ENCODE peak calls at places on chromosome 3, in six cellular contexts. Z, J, S, V, B and K are unnamed samples.

GRCh38 chr3:177944228-177944661 is 592.0 kb upstream of the KCNMB2 start:
- DNase-seq in Z (peak), J (no peak), S (no peak), V (peak), B (no peak), K (no peak)

GRCh38 chr3:58899953-58900298 is 149.9 kb downstream of the CFAP20DC start:
- DNase-seq in Z (no peak), J (no peak), S (peak), V (no peak), B (no peak), K (peak)

GRCh38 chr3:129913618-129914017 is 20.1 kb upstream of the TMCC1 start:
- DNase-seq in Z (no peak), J (no peak), S (no peak), V (no peak), B (no peak), K (no peak)

GRCh38 chr3:194386066-194386465 is 13.0 kb downstream of the GP5 start:
- DNase-seq in Z (no peak), J (no peak), S (no peak), V (no peak), B (no peak), K (no peak)

GRCh38 chr3:174955513-174956001 is 96.4 kb downstream of the NAALADL2 start:
- DNase-seq in Z (peak), J (peak), S (no peak), V (no peak), B (peak), K (no peak)

GRCh38 chr3:182331356-182331755 is 461.9 kb upstream of the ATP11B start:
- DNase-seq in Z (no peak), J (no peak), S (no peak), V (peak), B (no peak), K (no peak)

GRCh38 chr3:42839616-42840015 is 30.4 kb downstream of the ACKR2 start:
- DNase-seq in Z (peak), J (peak), S (peak), V (peak), B (peak), K (peak)

GRCh38 chr3:141663993-141664392 is 74.1 kb upstream of the RNF7 start:
- DNase-seq in Z (no peak), J (no peak), S (no peak), V (no peak), B (no peak), K (no peak)

GRCh38 chr3:137263982-137264777 is 306.4 kb downstream of the IL20RB start:
- DNase-seq in Z (no peak), J (no peak), S (no peak), V (no peak), B (no peak), K (no peak)

GRCh38 chr3:63707731-63708130 is 55.3 kb downstream of the SNTN start:
- DNase-seq in Z (no peak), J (no peak), S (no peak), V (no peak), B (no peak), K (no peak)

GRCh38 chr3:126526668-126527005 is 2.7 kb downstream of the CHST13 start:
- DNase-seq in Z (no peak), J (no peak), S (no peak), V (no peak), B (no peak), K (no peak)

GRCh38 chr3:56940989-56941388 is 119.5 kb upstream of the SPATA12 start:
- DNase-seq in Z (no peak), J (no peak), S (no peak), V (peak), B (no peak), K (no peak)

GRCh38 chr3:48561045-48561736 is 2.4 kb downstream of the UCN2 start:
- DNase-seq in Z (peak), J (no peak), S (peak), V (peak), B (peak), K (no peak)

GRCh38 chr3:192888121-192888520 is 29.5 kb downstream of the MB21D2 start:
- DNase-seq in Z (no peak), J (no peak), S (no peak), V (no peak), B (no peak), K (no peak)

GRCh38 chr3:197270558-197271317 is 27.7 kb downstream of the DLG1 start:
- DNase-seq in Z (no peak), J (no peak), S (no peak), V (peak), B (peak), K (no peak)

GRCh38 chr3:104673981-104674380 is 692.7 kb upstream of the ALCAM start:
- DNase-seq in Z (no peak), J (no peak), S (no peak), V (no peak), B (no peak), K (no peak)

GRCh38 chr3:89227634-89228033 is 120.2 kb downstream of the EPHA3 start:
- DNase-seq in Z (no peak), J (no peak), S (no peak), V (no peak), B (no peak), K (no peak)

GRCh38 chr3:158713094-158713499 is 19.2 kb downstream of the RARRES1 start:
- DNase-seq in Z (peak), J (no peak), S (peak), V (no peak), B (no peak), K (no peak)

GRCh38 chr3:169354774-169355501 is 308.6 kb downstream of the MECOM start:
- DNase-seq in Z (peak), J (no peak), S (no peak), V (no peak), B (no peak), K (no peak)

GRCh38 chr3:129333891-129334290 is 55.2 kb downstream of the HMCES start:
- DNase-seq in Z (no peak), J (no peak), S (no peak), V (no peak), B (no peak), K (no peak)

GRCh38 chr3:194142156-194142910 is 6.4 kb downstream of the HES1 start:
- DNase-seq in Z (peak), J (no peak), S (peak), V (peak), B (no peak), K (no peak)

GRCh38 chr3:124934577-124934976 is at the start of gene MUC13:
- DNase-seq in Z (no peak), J (no peak), S (no peak), V (no peak), B (peak), K (no peak)

GRCh38 chr3:196992461-196993065 is 23.9 kb upstream of the PIGZ start:
- DNase-seq in Z (no peak), J (no peak), S (no peak), V (no peak), B (no peak), K (no peak)

GRCh38 chr3:186705882-186706780 is 11.0 kb upstream of the KNG1 start:
- DNase-seq in Z (peak), J (no peak), S (no peak), V (peak), B (no peak), K (peak)

GRCh38 chr3:122415104-122415744 is 638 bp downstream of the WDR5B start:
- DNase-seq in Z (peak), J (peak), S (peak), V (peak), B (peak), K (peak)

GRCh38 chr3:33810545-33810944 is 12.1 kb downstream of the PDCD6IP start:
- DNase-seq in Z (no peak), J (no peak), S (no peak), V (no peak), B (peak), K (no peak)

GRCh38 chr3:151290673-151291072 is 12.3 kb upstream of the P2RY14 start:
- DNase-seq in Z (no peak), J (no peak), S (no peak), V (peak), B (no peak), K (no peak)

GRCh38 chr3:144564011-144564410 is 592.4 kb downstream of the DIPK2A start:
- DNase-seq in Z (peak), J (no peak), S (no peak), V (no peak), B (no peak), K (no peak)

GRCh38 chr3:113255100-113255853 is 43.9 kb downstream of the BOC start:
- DNase-seq in Z (no peak), J (no peak), S (peak), V (peak), B (no peak), K (no peak)

GRCh38 chr3:124125320-124125719 is 133.4 kb upstream of the ROPN1 start:
- DNase-seq in Z (no peak), J (no peak), S (no peak), V (no peak), B (no peak), K (no peak)

GRCh38 chr3:12127366-12127765 is 31.3 kb downstream of the TIMP4 start:
- DNase-seq in Z (no peak), J (no peak), S (no peak), V (no peak), B (no peak), K (no peak)

GRCh38 chr3:108767258-108767657 is 10.0 kb upstream of the RETNLB start:
- DNase-seq in Z (no peak), J (no peak), S (no peak), V (no peak), B (no peak), K (no peak)

GRCh38 chr3:192372627-192373026 is 354.7 kb downstream of the FGF12 start:
- DNase-seq in Z (no peak), J (no peak), S (no peak), V (peak), B (no peak), K (no peak)

GRCh38 chr3:120693439-120694172 is 11.6 kb upstream of the HGD start:
- DNase-seq in Z (peak), J (no peak), S (peak), V (peak), B (peak), K (no peak)

GRCh38 chr3:17744693-17745092 is 2.3 kb upstream of the TBC1D5 start:
- DNase-seq in Z (no peak), J (no peak), S (no peak), V (no peak), B (no peak), K (no peak)

GRCh38 chr3:193593666-193594025 is 638 bp downstream of the OPA1 start:
- DNase-seq in Z (peak), J (peak), S (peak), V (peak), B (peak), K (no peak)

GRCh38 chr3:128324911-128325592 is 141.6 kb downstream of the DNAJB8 start:
- DNase-seq in Z (no peak), J (no peak), S (no peak), V (no peak), B (peak), K (no peak)

GRCh38 chr3:188605231-188605630 is 451.3 kb downstream of the LPP start:
- DNase-seq in Z (no peak), J (no peak), S (no peak), V (no peak), B (no peak), K (no peak)
- TF ChIP-seq MYC in Z (no peak), J (no peak), S (no peak), V (no peak), B (no peak), K (no peak)

DNA sequence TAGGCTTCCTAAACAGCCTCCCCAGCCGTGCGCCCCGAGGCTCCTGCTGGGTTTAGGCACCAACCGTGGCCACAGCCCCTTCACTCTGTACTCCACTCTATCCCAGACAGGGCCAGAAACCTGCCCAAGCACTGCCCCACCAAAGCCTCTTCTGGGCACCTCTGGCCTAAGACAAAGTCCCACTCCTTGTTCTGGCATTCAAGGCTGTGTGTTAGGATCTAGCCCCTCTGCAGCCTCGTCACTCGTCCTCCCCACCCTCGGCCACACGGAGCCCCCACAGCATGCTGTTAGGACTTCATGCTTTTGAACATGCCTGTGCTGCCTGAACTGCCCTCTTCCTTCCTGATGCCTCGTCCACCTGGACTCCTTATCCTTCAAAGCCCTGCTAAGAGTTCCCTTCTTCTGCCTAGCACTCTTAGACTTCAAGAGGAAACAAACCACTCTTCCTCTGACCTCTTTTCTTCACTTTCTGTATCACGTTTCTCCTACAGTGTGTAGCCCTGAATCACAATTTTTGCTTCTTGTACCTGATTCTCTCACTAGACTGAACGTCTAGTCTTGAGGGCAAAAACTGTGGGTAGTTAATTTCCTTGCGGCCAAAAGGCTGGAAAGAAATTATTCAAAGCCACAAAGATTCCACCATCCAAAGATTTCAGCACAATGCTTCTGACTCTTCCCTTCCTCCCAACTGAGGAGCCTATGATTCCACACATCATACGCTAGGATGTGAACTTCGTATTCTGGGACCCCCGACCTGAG is 28.6 kb downstream of the WNT7A start:
- DNase-seq in Z (no peak), J (no peak), S (no peak), V (no peak), B (no peak), K (no peak)
- TF ChIP-seq MYC in Z (no peak), J (no peak), S (no peak), V (no peak), B (no peak), K (no peak)

DNA sequence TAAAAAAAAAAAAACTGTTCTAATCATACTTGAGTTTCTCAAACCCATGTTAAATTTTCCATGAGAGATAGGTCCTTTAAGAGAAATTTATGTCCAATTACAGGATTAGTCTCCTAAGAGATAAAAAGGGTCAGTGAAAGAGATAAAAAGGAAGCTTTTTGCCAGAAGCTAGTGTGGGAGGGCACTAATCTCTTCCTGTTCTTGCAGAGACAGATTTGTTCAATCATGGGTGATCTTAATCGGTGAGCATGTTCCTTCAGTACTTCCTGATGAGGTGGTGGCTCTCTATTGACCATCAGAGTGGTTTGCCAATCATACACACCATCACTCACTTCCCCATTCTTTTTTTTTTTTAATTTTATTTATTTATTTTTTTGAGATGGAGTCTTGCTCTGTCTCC is 16.9 kb upstream of the LPP start:
- DNase-seq in Z (no peak), J (no peak), S (no peak), V (peak), B (no peak), K (no peak)
- TF ChIP-seq MYC in Z (no peak), J (no peak), S (no peak), V (no peak), B (no peak), K (no peak)

GRCh38 chr3:156373654-156374053 is 181.3 kb downstream of the SSR3 start:
- DNase-seq in Z (no peak), J (no peak), S (no peak), V (no peak), B (no peak), K (no peak)
- TF ChIP-seq MYC in Z (no peak), J (no peak), S (no peak), V (no peak), B (no peak), K (no peak)

GRCh38 chr3:111326144-111326995 is 215.6 kb upstream of the CD96 start:
- DNase-seq in Z (no peak), J (no peak), S (no peak), V (no peak), B (no peak), K (no peak)
- TF ChIP-seq MYC in Z (no peak), J (no peak), S (no peak), V (no peak), B (no peak), K (no peak)

GRCh38 chr3:115792206-115792955 is 169.1 kb downstream of the GAP43 start:
- DNase-seq in Z (no peak), J (no peak), S (no peak), V (peak), B (peak), K (no peak)

GRCh38 chr3:115789480-115789879 is 166.2 kb downstream of the GAP43 start:
- DNase-seq in Z (no peak), J (no peak), S (no peak), V (no peak), B (no peak), K (no peak)

GRCh38 chr3:115788921-115789470 is 165.7 kb downstream of the GAP43 start:
- DNase-seq in Z (no peak), J (peak), S (no peak), V (no peak), B (peak), K (no peak)

GRCh38 chr3:115787818-115788217 is 164.5 kb downstream of the GAP43 start:
- DNase-seq in Z (no peak), J (no peak), S (no peak), V (no peak), B (no peak), K (no peak)

DNA sequence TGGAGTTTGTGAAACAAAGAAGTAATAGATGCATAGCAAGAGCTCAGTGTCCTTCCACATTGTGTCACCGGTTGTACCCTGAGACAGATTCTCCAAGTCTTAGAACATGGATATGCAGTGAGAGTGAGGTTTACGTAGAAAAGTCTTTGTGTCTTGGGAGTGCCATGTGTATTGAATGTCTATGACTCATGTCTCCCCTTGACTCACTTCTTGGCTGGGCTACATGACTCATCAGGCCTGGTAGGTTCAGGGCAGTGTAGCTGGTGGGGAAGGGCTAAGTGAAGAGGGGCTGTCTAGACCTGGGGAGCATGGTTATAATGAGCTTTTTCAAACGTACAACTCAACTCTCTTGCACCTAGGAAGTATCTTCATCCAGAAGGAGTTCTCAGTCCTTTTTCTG is 167.4 kb downstream of the GAP43 start:
- DNase-seq in Z (peak), J (peak), S (peak), V (peak), B (peak), K (no peak)
- TF ChIP-seq MYC in Z (no peak), J (no peak), S (no peak), V (peak), B (no peak), K (no peak)

DNA sequence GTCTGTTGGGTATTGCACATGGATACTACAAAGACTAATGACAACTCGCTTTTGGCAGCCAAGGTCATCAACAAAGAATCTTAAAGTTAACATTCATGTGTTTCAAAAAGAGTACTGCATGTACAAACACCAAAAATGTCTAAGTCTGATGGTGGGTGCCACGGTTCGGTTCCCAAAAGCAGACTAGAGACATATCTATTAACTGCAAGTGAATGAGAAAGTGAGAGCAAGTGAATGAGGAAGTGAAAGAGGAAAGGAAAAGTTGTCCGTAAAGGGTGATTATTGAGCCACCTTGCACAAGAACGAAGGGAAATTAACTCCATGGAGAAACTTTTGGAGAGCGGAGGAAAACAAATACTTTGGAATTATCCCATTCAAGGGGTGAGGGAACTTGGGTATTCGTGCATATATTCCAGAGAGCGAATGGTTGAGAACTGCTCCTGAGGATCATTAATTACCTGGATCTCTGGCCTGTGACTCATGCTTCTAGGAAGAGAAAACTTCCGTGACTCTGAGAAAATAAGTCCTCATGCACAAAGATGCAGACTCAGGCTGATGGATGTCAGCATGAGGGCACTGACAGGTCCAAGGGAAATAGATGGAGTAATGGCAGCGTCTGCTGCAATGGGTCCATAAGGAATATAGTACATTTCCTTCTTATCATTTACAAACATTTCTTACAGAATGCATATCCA is 336.5 kb upstream of the TGFBR2 start:
- DNase-seq in Z (no peak), J (no peak), S (no peak), V (peak), B (no peak), K (no peak)
- TF ChIP-seq MYC in Z (no peak), J (no peak), S (no peak), V (no peak), B (no peak), K (no peak)

GRCh38 chr3:32435911-32436815 is 44.5 kb downstream of the CMTM7 start:
- DNase-seq in Z (no peak), J (no peak), S (no peak), V (no peak), B (no peak), K (no peak)
- TF ChIP-seq MYC in Z (no peak), J (no peak), S (no peak), V (no peak), B (no peak), K (no peak)